ENCODE peak calls at places on chromosomes 7 and 10, in six cellular contexts. P, T, F, W, E and Q are unnamed samples.

GRCh38 chr7:4399596-4399995 is 282.5 kb upstream of the FOXK1 start:
- DNase-seq in F (no peak), W (no peak), T (no peak), E (no peak), P (no peak), Q (no peak)

GRCh38 chr7:128740996-128741395 is 1.8 kb downstream of the CALU start:
- DNase-seq in P (no peak), W (no peak), T (no peak), E (no peak), F (no peak), Q (no peak)

GRCh38 chr10:131961777-131962450 is 19.8 kb downstream of the BNIP3 start:
- DNase-seq in E (no peak), P (no peak), W (no peak), F (no peak), T (no peak), Q (no peak)

GRCh38 chr10:75426880-75427279 is 4.5 kb upstream of the LRMDA start:
- DNase-seq in T (no peak), E (no peak), P (no peak), F (no peak), W (no peak), Q (no peak)

GRCh38 chr7:151705744-151706567 is 171.0 kb downstream of the PRKAG2 start:
- DNase-seq in T (no peak), E (no peak), F (no peak), W (no peak), P (no peak), Q (no peak)

GRCh38 chr7:75536940-75537538 is 44.9 kb downstream of the SPDYE5 start:
- DNase-seq in P (no peak), F (no peak), W (no peak), E (no peak), T (no peak), Q (no peak)

GRCh38 chr10:81116201-81116600 is 578.5 kb downstream of the SH2D4B start:
- DNase-seq in F (peak), W (no peak), T (no peak), E (no peak), P (no peak), Q (no peak)

GRCh38 chr7:31924228-31924627 is 146.0 kb downstream of the PDE1C start:
- DNase-seq in P (no peak), E (no peak), F (no peak), W (no peak), T (no peak), Q (no peak)

GRCh38 chr7:138799336-138799965 is 1.5 kb upstream of the ATP6V0A4 start:
- DNase-seq in P (no peak), E (no peak), F (no peak), W (no peak), T (no peak), Q (no peak)

GRCh38 chr7:131908719-131909118 is 352.3 kb upstream of the PODXL start:
- DNase-seq in F (no peak), T (no peak), P (no peak), E (no peak), W (no peak), Q (no peak)

GRCh38 chr10:71241114-71241898 is 28.9 kb downstream of the UNC5B start:
- DNase-seq in F (no peak), P (no peak), E (no peak), T (no peak), W (no peak), Q (no peak)

GRCh38 chr10:13970231-13970966 is 360.3 kb downstream of the FRMD4A start:
- DNase-seq in T (no peak), F (no peak), P (no peak), W (no peak), E (no peak), Q (no peak)